ENCODE peak calls at places on chromosomes 12 and 14, in five cellular contexts. J is IMR-90, S is uterus, T is stomach, K is fibroblast of pulmonary artery. V is an unnamed sample.

GRCh38 chr12:6183689-6184441 is 16.3 kb upstream of the CD9 start:
- DNase-seq in J (peak), T (peak), S (no peak), K (peak), V (no peak)

GRCh38 chr12:131121705-131122405 is 168.1 kb downstream of the ADGRD1 start:
- DNase-seq in S (no peak), J (no peak), T (no peak), K (no peak), V (no peak)

GRCh38 chr14:35847636-35848035 is 21.5 kb downstream of the BRMS1L start:
- DNase-seq in S (no peak), J (no peak), K (no peak), T (no peak), V (no peak)

GRCh38 chr14:45679852-45680251 is 426.9 kb upstream of the MIS18BP1 start:
- DNase-seq in J (peak), S (no peak), T (no peak), K (peak), V (peak)

GRCh38 chr12:42094277-42094676 is 50.4 kb downstream of the GXYLT1 start:
- DNase-seq in K (peak), J (peak), T (no peak), S (no peak), V (no peak)

GRCh38 chr12:129941646-129942045 is 37.8 kb upstream of the TMEM132D start:
- DNase-seq in J (no peak), S (no peak), K (no peak), T (no peak), V (no peak)

GRCh38 chr12:120534703-120535655 is 823 bp downstream of the RNF10 start:
- DNase-seq in J (peak), K (peak), S (peak), T (peak), V (no peak)

GRCh38 chr14:52020866-52021717 is 31.7 kb downstream of the RTRAF start:
- DNase-seq in T (no peak), S (no peak), J (no peak), K (peak), V (no peak)

GRCh38 chr14:74955229-74955999 is at the start of gene PGF:
- DNase-seq in S (peak), T (peak), K (peak), J (no peak), V (no peak)

GRCh38 chr14:101962503-101962874 is 1.9 kb upstream of the DYNC1H1 start:
- DNase-seq in J (peak), S (peak), K (peak), T (peak), V (no peak)

GRCh38 chr12:50597200-50598195 is 92.7 kb downstream of the DIP2B start:
- DNase-seq in J (peak), K (peak), T (peak), S (peak), V (no peak)

GRCh38 chr12:95545731-95546490 is 5.4 kb downstream of the USP44 start:
- DNase-seq in K (no peak), T (no peak), S (no peak), J (no peak), V (no peak)

GRCh38 chr14:71988954-71989353 is 56.7 kb downstream of the RGS6 start:
- DNase-seq in S (no peak), J (no peak), T (no peak), K (no peak), V (no peak)

GRCh38 chr12:88258396-88258795 is 116.3 kb downstream of the TMTC3 start:
- DNase-seq in J (peak), T (no peak), K (no peak), S (no peak), V (no peak)

GRCh38 chr14:94115068-94115591 is 4.6 kb downstream of the IFI27 start:
- DNase-seq in S (no peak), J (no peak), T (peak), K (no peak), V (no peak)

GRCh38 chr14:92633274-92633616 is 115.2 kb downstream of the LGMN start:
- DNase-seq in K (no peak), T (no peak), S (no peak), J (no peak), V (no peak)

GRCh38 chr14:104973215-104974145 is 4.7 kb downstream of the AHNAK2 start:
- DNase-seq in T (peak), S (peak), J (peak), K (peak), V (peak)

GRCh38 chr12:132302466-132303358 is 26.7 kb downstream of the GALNT9 start:
- DNase-seq in J (no peak), K (no peak), T (no peak), S (no peak), V (no peak)

GRCh38 chr12:66920205-66920604 is 241.3 kb upstream of the GRIP1 start:
- DNase-seq in S (no peak), J (no peak), T (no peak), K (no peak), V (no peak)

GRCh38 chr14:50362791-50363733 is 33.6 kb downstream of the CDKL1 start:
- DNase-seq in J (peak), T (no peak), S (no peak), K (no peak), V (no peak)

GRCh38 chr14:61877050-61877390 is 114.8 kb downstream of the SNAPC1 start:
- DNase-seq in J (no peak), T (no peak), S (no peak), K (no peak), V (no peak)

GRCh38 chr14:36176524-36176923 is at the start of gene PTCSC3:
- DNase-seq in S (no peak), K (no peak), J (no peak), T (no peak), V (no peak)

GRCh38 chr12:65632131-65632855 is 192.0 kb upstream of the HMGA2 start:
- DNase-seq in T (no peak), J (peak), S (no peak), K (peak), V (no peak)

GRCh38 chr14:33679025-33679424 is 271.8 kb downstream of the EGLN3 start:
- DNase-seq in K (no peak), T (no peak), J (no peak), S (no peak), V (no peak)

GRCh38 chr12:110916295-110916875 is 4.0 kb downstream of the MYL2 start:
- DNase-seq in J (no peak), K (peak), T (no peak), S (no peak), V (no peak)

DNA sequence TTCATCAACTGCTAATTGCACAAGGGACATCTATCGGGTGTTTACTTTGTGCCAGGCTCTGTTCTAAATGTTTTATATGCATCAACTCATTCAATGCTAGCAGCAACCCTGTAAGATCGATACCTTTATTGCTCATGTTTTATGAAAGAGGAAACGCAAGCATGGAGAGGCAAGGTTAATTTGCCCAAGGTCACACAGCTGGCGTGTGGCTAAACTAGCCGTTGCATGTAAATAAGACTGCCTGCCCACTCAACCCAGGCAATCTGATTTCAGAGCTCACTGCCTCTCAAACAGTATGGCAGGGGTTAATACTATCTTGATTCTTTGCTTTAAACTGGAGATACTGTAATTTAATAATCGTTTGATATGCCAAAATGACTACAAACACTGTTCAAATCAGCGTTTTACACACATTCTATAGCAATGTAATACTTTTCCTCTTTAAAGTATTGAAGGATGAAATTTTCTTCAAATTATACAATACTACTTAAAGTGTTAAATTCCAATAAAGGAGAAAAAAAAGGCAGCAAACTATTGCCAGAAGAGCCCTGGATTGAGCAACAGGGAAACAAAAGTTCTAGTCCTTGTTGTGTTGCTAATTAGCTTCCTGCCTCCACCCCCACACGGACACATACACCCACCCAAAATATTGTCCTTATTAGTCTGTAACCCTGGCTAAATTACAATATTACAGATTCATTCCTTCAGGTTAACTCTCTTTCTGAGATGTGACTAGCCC is 39.1 kb upstream of the DHRS7 start:
- DNase-seq in T (no peak), J (no peak), S (no peak), K (no peak), V (no peak)
- H3K4me3 ChIP-seq in T (no peak), J (no peak), S (no peak), K (no peak), V (no peak)

GRCh38 chr14:77458249-77458950 is 507 bp downstream of the AHSA1 start:
- DNase-seq in K (peak), T (peak), J (peak), S (no peak), V (no peak)

GRCh38 chr14:77457115-77457521 is 283 bp downstream of the VIPAS39 start:
- DNase-seq in J (peak), S (no peak), K (no peak), T (no peak), V (no peak)

GRCh38 chr14:77457522-77458248 is at the start of the genes AHSA1 and VIPAS39:
- DNase-seq in J (peak), K (peak), T (peak), S (peak), V (peak)

GRCh38 chr14:77455966-77456640 is 1.3 kb downstream of the VIPAS39 start:
- DNase-seq in K (no peak), T (no peak), J (no peak), S (no peak), V (no peak)

GRCh38 chr14:77459072-77459723 is 1.3 kb downstream of the AHSA1 start:
- DNase-seq in J (peak), S (no peak), K (peak), T (peak), V (peak)
- TF ChIP-seq CTCF in J (peak), S (peak), K (peak), T (no peak), V (peak)

GRCh38 chr12:48970702-48971334 is 717 bp downstream of the WNT10B start:
- DNase-seq in K (no peak), T (no peak), S (no peak), J (no peak), V (no peak)
- H3K4me3 ChIP-seq in K (no peak), T (peak), S (no peak), J (no peak), V (no peak)

GRCh38 chr12:115898670-115899069 is 378.8 kb downstream of the MED13L start:
- DNase-seq in T (no peak), S (no peak), K (no peak), J (no peak), V (no peak)
- TF ChIP-seq CTCF in T (no peak), S (no peak), K (no peak), J (no peak), V (peak)

DNA sequence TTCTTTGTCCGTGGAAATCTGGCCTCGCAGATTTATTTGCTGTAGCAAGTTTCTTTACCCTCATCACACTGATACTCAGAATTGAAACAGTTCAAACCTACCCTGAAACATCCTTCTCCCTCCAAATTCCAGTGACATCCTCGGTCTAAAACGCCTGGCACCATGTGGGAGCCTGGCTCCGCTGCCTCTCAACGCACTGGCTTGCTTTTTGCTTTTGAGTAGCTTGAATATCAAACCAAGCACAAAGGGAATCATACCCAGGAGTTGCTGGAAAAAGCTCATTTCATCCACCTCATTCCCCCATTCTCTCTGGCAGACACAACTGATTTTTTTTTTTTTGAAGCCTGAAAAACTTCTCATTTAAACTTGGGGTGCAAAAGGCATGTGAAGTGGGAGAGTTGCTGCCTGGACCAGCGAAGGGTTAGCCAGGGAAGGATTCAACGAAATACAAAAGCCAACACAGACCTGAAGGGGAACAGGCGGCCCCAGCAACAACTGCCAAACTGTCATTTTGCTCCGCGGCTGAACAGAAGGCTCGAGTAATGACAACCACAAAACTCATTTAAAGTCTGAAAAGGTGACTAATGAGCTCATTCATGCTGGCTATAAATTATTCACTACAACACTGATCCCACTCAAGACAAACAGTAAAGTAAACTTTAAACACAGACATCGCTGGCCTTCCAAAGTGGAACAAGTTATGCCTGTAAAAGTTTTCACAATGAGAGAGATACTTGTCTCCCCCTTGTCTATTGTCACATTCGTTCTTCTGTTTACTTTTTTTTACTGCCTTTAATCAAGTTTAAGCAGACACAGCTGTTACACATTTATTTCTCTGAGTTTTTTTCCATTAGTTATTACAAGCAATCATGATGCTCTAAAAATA is 12.4 kb upstream of the FOXN3 start:
- DNase-seq in J (peak), S (peak), K (no peak), T (no peak), V (no peak)
- H3K4me3 ChIP-seq in J (peak), S (peak), K (no peak), T (peak), V (no peak)

DNA sequence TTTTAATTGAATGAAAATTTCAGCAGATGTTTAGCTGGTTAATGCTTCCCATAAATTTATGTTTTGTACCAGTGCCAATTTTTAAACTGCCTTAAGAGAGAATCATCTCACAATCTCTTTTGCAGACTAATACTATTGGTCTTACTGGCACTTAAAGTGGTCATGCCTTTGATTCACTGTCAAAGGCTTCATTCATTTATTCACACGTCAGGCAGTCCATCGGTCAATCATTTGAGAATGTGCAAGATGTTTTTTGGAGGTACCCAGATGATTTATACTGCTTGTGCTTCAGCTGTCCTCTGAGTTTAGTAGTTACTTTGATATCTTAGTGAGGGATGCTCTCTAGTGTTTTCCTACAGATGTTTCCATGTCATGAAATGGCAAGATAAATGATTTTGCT is 83.4 kb downstream of the NAV3 start:
- DNase-seq in T (no peak), S (no peak), J (no peak), K (peak), V (no peak)
- TF ChIP-seq CTCF in T (no peak), S (no peak), J (no peak), K (no peak), V (no peak)

GRCh38 chr12:3251691-3252090 is 174.5 kb downstream of the TSPAN9 start:
- DNase-seq in J (no peak), T (no peak), K (no peak), S (peak), V (no peak)

GRCh38 chr12:3250576-3250975 is 173.4 kb downstream of the TSPAN9 start:
- DNase-seq in S (no peak), K (no peak), J (no peak), T (no peak), V (no peak)

GRCh38 chr12:3249081-3249800 is 172.1 kb downstream of the TSPAN9 start:
- DNase-seq in T (no peak), K (no peak), J (no peak), S (no peak), V (no peak)

GRCh38 chr12:3251067-3251466 is 173.9 kb downstream of the TSPAN9 start:
- DNase-seq in K (no peak), S (no peak), J (no peak), T (no peak), V (no peak)

GRCh38 chr12:3250034-3250433 is 172.9 kb downstream of the TSPAN9 start:
- DNase-seq in K (no peak), S (no peak), J (no peak), T (no peak), V (no peak)
- H3K4me3 ChIP-seq in K (no peak), S (no peak), J (no peak), T (no peak), V (no peak)

GRCh38 chr12:128798543-128799341 is 25.0 kb downstream of the SLC15A4 start:
- DNase-seq in S (no peak), K (peak), J (no peak), T (no peak), V (no peak)
- TF ChIP-seq CTCF in S (no peak), K (peak), J (peak), T (no peak), V (peak)

DNA sequence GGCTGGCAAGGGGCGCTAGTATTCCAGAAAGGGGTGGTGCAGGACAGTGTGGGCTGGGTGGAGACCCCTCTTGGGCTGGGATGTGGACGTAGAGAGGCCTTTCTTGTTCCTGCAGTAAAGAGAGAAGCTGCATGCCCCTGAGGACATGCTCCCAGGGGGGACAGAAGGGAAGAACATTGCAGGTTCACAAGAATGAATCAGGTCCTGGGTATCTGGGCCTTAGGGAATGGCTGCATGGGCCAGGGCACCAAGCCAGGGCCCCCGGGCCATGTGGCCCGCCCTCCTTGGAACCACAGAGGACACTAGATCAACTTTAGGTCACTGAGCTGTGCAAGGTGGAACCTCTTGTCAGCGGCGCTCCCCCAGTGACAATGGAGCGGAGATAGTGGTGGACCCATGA is 51.8 kb downstream of the ZNF664 start:
- DNase-seq in K (no peak), T (no peak), J (no peak), S (no peak), V (no peak)
- H3K4me3 ChIP-seq in K (no peak), T (no peak), J (no peak), S (no peak), V (no peak)

V was measured in epithelial cell of proximal tubule.